ENCODE peak calls at places on chromosomes 7 and 10, in ten cellular contexts. C, P, Q, D, N, O, U, Y, G and H are unnamed samples.

GRCh38 chr7:27608776-27609495 is 53.7 kb downstream of the HIBADH start:
- DNase-seq in Y (no peak), D (no peak), Q (no peak), P (no peak), N (no peak), O (no peak), C (no peak), G (no peak), U (no peak), H (no peak)

GRCh38 chr10:63236113-63236935 is 103.2 kb downstream of the NRBF2 start:
- DNase-seq in C (no peak), D (no peak), Y (no peak), G (no peak), U (peak; percentile 76), Q (no peak), O (peak; percentile 2), N (no peak), P (no peak), H (no peak)

GRCh38 chr10:100743626-100744135 is 1.7 kb upstream of the PAX2 start:
- DNase-seq in C (peak; percentile 15), D (peak; percentile 57), Y (peak; percentile 37), O (peak; percentile 92), G (peak; percentile 52), P (peak; percentile 58), Q (no peak), U (peak; percentile 77), N (peak; percentile 67), H (no peak)

GRCh38 chr10:52213511-52213831 is 100.6 kb upstream of the DKK1 start:
- DNase-seq in D (no peak), O (no peak), Y (no peak), N (peak; percentile 31), G (no peak), P (no peak), C (no peak), U (no peak), Q (no peak), H (no peak)

GRCh38 chr10:13003004-13003403 is 1.5 kb upstream of the CCDC3 start:
- DNase-seq in Y (no peak), C (no peak), P (no peak), O (no peak), Q (no peak), G (no peak), D (no peak), U (no peak), N (no peak), H (no peak)

GRCh38 chr7:12389089-12389700 is 14.5 kb downstream of the VWDE start:
- DNase-seq in P (peak; percentile 30), Q (no peak), G (no peak), N (peak; percentile 51), U (peak; percentile 69), C (peak; percentile 31), D (peak; percentile 65), O (peak; percentile 52), Y (peak; percentile 45), H (no peak)

GRCh38 chr7:143499743-143500348 is 22.2 kb downstream of the TAS2R41 start:
- DNase-seq in P (no peak), N (no peak), C (no peak), G (no peak), Q (no peak), D (no peak), U (no peak), O (no peak), Y (no peak), H (no peak)

GRCh38 chr7:27198138-27198841 is 1.6 kb downstream of the HOXA13 start:
- DNase-seq in O (no peak), G (no peak), Q (no peak), N (no peak), Y (no peak), C (no peak), U (no peak), D (no peak), P (no peak), H (peak; percentile 36)

GRCh38 chr10:123142701-123143161 is 5.2 kb upstream of the HMX2 start:
- DNase-seq in U (no peak), G (no peak), P (no peak), N (no peak), C (no peak), Q (no peak), D (peak; percentile 30), Y (no peak), O (no peak), H (no peak)

GRCh38 chr10:34758447-34758996 is 56.6 kb downstream of the PARD3 start:
- DNase-seq in O (no peak), U (peak; percentile 9), P (no peak), N (no peak), D (no peak), Q (no peak), C (no peak), G (no peak), Y (no peak), H (no peak)

GRCh38 chr10:46525177-46525823 is 31.2 kb downstream of the GPRIN2 start:
- DNase-seq in C (no peak), D (peak; percentile 5), U (peak; percentile 19), N (no peak), Y (no peak), G (no peak), P (peak; percentile 4), Q (no peak), O (no peak), H (peak; percentile 2)

GRCh38 chr7:94655884-94656657 is at the start of gene SGCE:
- DNase-seq in C (peak; percentile 83), Q (peak; percentile 67), P (peak; percentile 75), O (peak; percentile 76), Y (peak; percentile 86), G (peak; percentile 48), U (peak; percentile 89), N (peak; percentile 70), D (peak; percentile 86), H (peak; percentile 69)

GRCh38 chr7:5214641-5215040 is 24.6 kb downstream of the WIPI2 start:
- DNase-seq in Q (no peak), N (no peak), P (no peak), U (no peak), O (no peak), D (no peak), Y (no peak), G (no peak), C (no peak), H (no peak)

GRCh38 chr10:125029584-125030242 is 87.8 kb downstream of the ZRANB1 start:
- DNase-seq in Q (no peak), C (no peak), O (no peak), D (no peak), Y (no peak), N (peak; percentile 74), P (no peak), U (no peak), G (no peak), H (peak; percentile 23)

GRCh38 chr7:132490474-132490873 is 85.8 kb downstream of the PLXNA4 start:
- DNase-seq in Q (no peak), N (no peak), C (no peak), Y (no peak), O (no peak), P (no peak), U (no peak), D (no peak), G (no peak), H (no peak)

GRCh38 chr10:69640196-69640980 is 10.3 kb downstream of the FAM241B start:
- DNase-seq in G (no peak), N (no peak), P (no peak), U (no peak), D (no peak), C (no peak), O (no peak), Q (no peak), Y (peak; percentile 53), H (no peak)

GRCh38 chr7:127817466-127817865 is 165.5 kb downstream of the SND1 start:
- DNase-seq in O (no peak), N (no peak), Y (no peak), G (no peak), C (no peak), P (no peak), Q (no peak), D (no peak), U (no peak), H (no peak)

GRCh38 chr10:64265961-64266360 is 744.8 kb downstream of the REEP3 start:
- DNase-seq in D (no peak), U (no peak), N (no peak), O (no peak), P (no peak), G (no peak), Y (peak; percentile 69), Q (no peak), C (no peak), H (no peak)

GRCh38 chr10:80204801-80205477 is 398 bp downstream of the ANXA11 start:
- DNase-seq in C (no peak), G (peak; percentile 30), U (peak; percentile 48), O (no peak), Q (no peak), Y (no peak), D (no peak), N (peak; percentile 72), P (peak; percentile 40), H (peak; percentile 61)

GRCh38 chr10:99172130-99172738 is 63.4 kb downstream of the HPSE2 start:
- DNase-seq in N (peak; percentile 64), P (no peak), G (no peak), U (peak; percentile 29), C (peak; percentile 6), Y (peak; percentile 28), D (peak; percentile 65), Q (no peak), O (peak; percentile 56), H (no peak)